ENCODE peak calls at places on chromosomes 12 and 14, in eight cellular contexts. V, T, J, O, Z, Y, C and H are unnamed samples.

GRCh38 chr12:113334786-113335539 is at the start of gene SLC8B1:
- DNase-seq in V (peak; percentile 94), T (peak; percentile 75), J (peak; percentile 87), O (peak; percentile 98), Z (no peak), Y (peak; percentile 94), C (peak; percentile 64), H (peak; percentile 85)

GRCh38 chr12:19288603-19289244 is 150.6 kb upstream of the AEBP2 start:
- DNase-seq in V (no peak), T (peak; percentile 58), J (peak; percentile 79), O (peak; percentile 7), Z (no peak), Y (no peak), C (peak; percentile 32), H (no peak)

GRCh38 chr14:99862111-99862510 is 68.9 kb downstream of the EML1 start:
- DNase-seq in V (no peak), T (no peak), J (no peak), O (no peak), Z (no peak), Y (no peak), C (no peak), H (no peak)

GRCh38 chr12:57208946-57209282 is 7.7 kb upstream of the NXPH4 start:
- DNase-seq in V (no peak), T (no peak), J (no peak), O (no peak), Z (no peak), Y (no peak), C (no peak), H (no peak)

GRCh38 chr12:67426067-67426466 is 156.9 kb downstream of the CAND1 start:
- DNase-seq in V (no peak), T (no peak), J (no peak), O (no peak), Z (no peak), Y (no peak), C (no peak), H (no peak)

GRCh38 chr14:72444701-72445100 is 449.2 kb downstream of the DPF3 start:
- DNase-seq in V (no peak), T (no peak), J (no peak), O (no peak), Z (no peak), Y (no peak), C (no peak), H (no peak)

GRCh38 chr14:38900887-38901286 is 202.1 kb downstream of the SEC23A start:
- DNase-seq in V (no peak), T (no peak), J (no peak), O (no peak), Z (no peak), Y (no peak), C (no peak), H (no peak)

GRCh38 chr12:121128908-121129704 is 3.6 kb upstream of the P2RX7 start:
- DNase-seq in V (peak; percentile 94), T (peak; percentile 79), J (peak; percentile 69), O (peak; percentile 87), Z (peak; percentile 99), Y (peak; percentile 81), C (peak; percentile 78), H (peak; percentile 13)

GRCh38 chr14:29584992-29585391 is 342.7 kb downstream of the PRKD1 start:
- DNase-seq in V (peak; percentile 77), T (peak; percentile 37), J (peak; percentile 66), O (no peak), Z (no peak), Y (no peak), C (peak; percentile 32), H (peak; percentile 14)

GRCh38 chr14:85122690-85123089 is 407.3 kb upstream of the FLRT2 start:
- DNase-seq in V (no peak), T (no peak), J (no peak), O (no peak), Z (no peak), Y (no peak), C (no peak), H (peak; percentile 14)

GRCh38 chr12:107990325-107990724 is 138.8 kb upstream of the WSCD2 start:
- DNase-seq in V (no peak), T (peak; percentile 4), J (peak; percentile 91), O (peak; percentile 11), Z (no peak), Y (no peak), C (peak; percentile 29), H (peak; percentile 6)

GRCh38 chr12:106120578-106121105 is 18.1 kb downstream of the NUAK1 start:
- DNase-seq in V (no peak), T (no peak), J (no peak), O (no peak), Z (no peak), Y (no peak), C (peak; percentile 84), H (no peak)

GRCh38 chr14:65446159-65446558 is 33.6 kb downstream of the FUT8 start:
- DNase-seq in V (no peak), T (peak; percentile 47), J (no peak), O (no peak), Z (no peak), Y (no peak), C (no peak), H (no peak)

GRCh38 chr14:34111505-34111904 is 160.6 kb upstream of the EGLN3 start:
- DNase-seq in V (no peak), T (no peak), J (no peak), O (no peak), Z (no peak), Y (no peak), C (no peak), H (no peak)

GRCh38 chr14:102138935-102139247 is 806 bp upstream of the WDR20 start:
- DNase-seq in V (no peak), T (no peak), J (no peak), O (no peak), Z (no peak), Y (no peak), C (no peak), H (peak; percentile 6)

GRCh38 chr14:102140027-102140749 is 491 bp downstream of the WDR20 start:
- DNase-seq in V (peak; percentile 68), T (peak; percentile 33), J (peak; percentile 43), O (peak; percentile 46), Z (no peak), Y (peak; percentile 41), C (peak; percentile 6), H (peak; percentile 35)

GRCh38 chr14:102140750-102141145 is 1.1 kb downstream of the WDR20 start:
- DNase-seq in V (no peak), T (peak; percentile 27), J (no peak), O (no peak), Z (no peak), Y (no peak), C (no peak), H (no peak)

GRCh38 chr14:102138535-102138934 is 1.2 kb upstream of the WDR20 start:
- DNase-seq in V (no peak), T (no peak), J (no peak), O (no peak), Z (no peak), Y (no peak), C (no peak), H (no peak)

GRCh38 chr14:102139248-102140026 is at the start of gene WDR20:
- DNase-seq in V (peak; percentile 98), T (peak; percentile 97), J (peak; percentile 99), O (peak; percentile 98), Z (peak; percentile 93), Y (peak; percentile 99), C (peak; percentile 95), H (peak; percentile 98)
- TF ChIP-seq POLR2AphosphoS5 in V (peak; percentile 81), T (peak; percentile 56), J (peak; percentile 84), O (peak; percentile 32), Z (peak; percentile 83), Y (peak; percentile 82), C (peak; percentile 90), H (peak; percentile 98)

GRCh38 chr12:120117961-120118709 is 1.6 kb upstream of the RAB35 start:
- DNase-seq in V (no peak), T (peak; percentile 52), J (peak; percentile 89), O (peak; percentile 61), Z (no peak), Y (no peak), C (peak; percentile 45), H (no peak)
- H3K4me1 ChIP-seq in V (no peaks in the 10 kb centered on the region), T (peaks cover 29% of the 10 kb centered on the region), J (peaks cover 19% of the 10 kb centered on the region), O (peaks cover 15% of the 10 kb centered on the region), Z (peaks cover 52% of the 10 kb centered on the region), Y (peaks cover 50% of the 10 kb centered on the region), C (peaks cover 70% of the 10 kb centered on the region), H (peaks cover 14% of the 10 kb centered on the region)

DNA sequence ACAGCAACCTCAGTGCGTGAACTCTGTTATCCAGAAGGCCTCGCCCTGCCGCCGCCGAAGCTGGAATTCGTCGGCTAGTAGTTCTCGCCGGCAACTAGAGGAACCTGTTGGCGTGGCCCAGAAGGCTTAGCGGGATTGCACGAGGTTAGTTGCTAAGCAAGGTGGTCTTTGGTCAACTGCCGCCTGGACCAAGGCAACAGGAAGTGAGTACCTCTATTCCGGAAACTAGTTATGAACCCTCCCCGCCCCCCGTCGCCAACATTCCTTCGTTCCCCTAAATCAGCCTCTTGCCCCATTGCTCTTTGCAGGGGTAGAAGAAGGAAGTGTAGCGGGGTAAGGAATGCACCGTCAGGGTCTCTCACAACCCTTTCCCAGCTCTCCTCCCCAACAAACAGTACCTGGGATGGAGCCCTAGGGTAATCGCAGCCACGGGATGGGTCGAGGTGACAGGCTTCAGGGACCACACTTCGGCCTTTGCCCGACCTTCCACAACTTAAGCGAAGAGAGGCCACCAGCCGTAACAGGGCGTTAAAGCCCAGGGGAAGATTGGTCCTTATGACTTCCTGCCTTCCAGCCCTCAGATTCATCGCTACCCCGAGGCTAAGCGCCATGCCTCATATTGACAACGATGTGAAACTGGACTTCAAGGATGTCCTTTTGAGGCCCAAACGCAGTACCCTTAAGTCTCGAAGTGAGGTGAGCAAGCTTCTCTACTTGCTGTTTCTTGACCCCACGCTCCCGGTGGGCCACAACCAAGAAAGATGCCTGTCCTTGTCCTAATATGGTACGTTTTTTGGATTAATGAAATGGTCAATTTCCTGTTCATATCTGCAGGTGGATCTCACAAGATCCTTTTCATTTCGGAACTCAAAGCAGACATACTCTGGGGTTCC is at the start of gene GMPR2:
- DNase-seq in V (no peak), T (no peak), J (peak; percentile 94), O (peak; percentile 41), Z (no peak), Y (no peak), C (no peak), H (no peak)
- TF ChIP-seq POLR2AphosphoS5 in V (peak; percentile 39), T (peak; percentile 52), J (peak; percentile 68), O (no peak), Z (no peak), Y (no peak), C (peak; percentile 93), H (peak; percentile 69)

DNA sequence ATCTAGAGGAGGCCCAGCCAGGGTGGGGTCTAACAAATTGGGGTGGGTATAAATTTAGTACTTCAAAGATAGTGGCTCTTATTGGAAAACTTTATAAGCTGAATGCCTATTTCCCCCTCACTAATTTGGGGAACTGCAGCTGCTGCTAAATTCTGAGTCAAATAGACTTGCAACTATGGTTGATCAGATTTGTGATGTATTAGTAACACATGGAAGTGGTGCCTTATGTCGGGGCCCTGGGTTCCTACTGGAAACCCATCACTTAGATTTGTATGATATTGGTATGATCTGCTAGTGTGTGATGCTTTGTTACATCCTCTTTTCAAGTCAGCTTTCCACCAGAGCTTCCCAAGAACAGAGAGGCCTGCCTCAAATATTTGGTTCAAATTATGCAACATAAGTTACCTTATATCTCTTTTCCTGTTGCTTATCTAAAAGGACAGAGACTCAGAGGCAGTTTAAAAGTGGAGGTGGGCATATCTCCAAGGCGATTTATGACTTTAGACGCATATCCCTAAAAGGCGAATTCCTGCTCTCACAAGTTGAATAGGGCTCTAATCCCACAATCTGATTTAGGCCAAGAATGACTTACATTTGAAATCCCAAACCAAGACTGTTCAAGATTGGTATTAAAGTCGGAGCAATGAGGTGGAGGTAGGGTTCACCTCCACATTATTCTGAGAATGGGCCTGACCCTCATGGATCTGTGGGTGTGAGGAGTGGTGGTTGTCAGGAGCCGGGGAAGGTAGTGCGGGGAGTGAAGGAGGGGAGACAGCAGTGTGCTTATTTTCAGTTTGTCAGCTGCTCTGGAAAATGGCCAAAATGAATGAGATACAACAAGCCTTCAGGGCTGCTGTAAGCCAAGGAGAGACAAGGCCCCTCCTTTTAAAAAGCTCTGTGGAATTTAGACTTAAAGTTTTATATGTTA is 425.8 kb downstream of the RAD51B start:
- DNase-seq in V (peak; percentile 70), T (no peak), J (no peak), O (peak; percentile 20), Z (no peak), Y (no peak), C (no peak), H (peak; percentile 44)
- H3K4me1 ChIP-seq in V (no peaks in the 10 kb centered on the region), T (peaks cover 47% of the 10 kb centered on the region), J (peaks cover 39% of the 10 kb centered on the region), O (peaks cover 38% of the 10 kb centered on the region), Z (peaks cover 22% of the 10 kb centered on the region), Y (peaks cover 54% of the 10 kb centered on the region), C (peaks cover 55% of the 10 kb centered on the region), H (peaks cover 7% of the 10 kb centered on the region)